ENCODE peak calls at places on chromosome 9, in five cellular contexts. One of them, this sample, is unnamed. For H3K36me3, the result is how much of the 10 kb centered on the place peaks cover.

GRCh38 chr9:85408494-85408893 is 333.3 kb downstream of the AGTPBP1 start:
- DNase-seq in neural progenitor cell: no peak
- DNase-seq in OCI-LY7: no peak
- DNase-seq in astrocyte: no peak
- DNase-seq in GM23338: no peak
- DNase-seq in this sample: no peak

GRCh38 chr9:87770616-87771015 is 44.7 kb downstream of the CTSL start:
- DNase-seq in neural progenitor cell: no peak
- DNase-seq in astrocyte: no peak
- DNase-seq in OCI-LY7: no peak
- DNase-seq in GM23338: peak
- DNase-seq in this sample: no peak

GRCh38 chr9:136740971-136741884 is 1.5 kb downstream of the LCN10 start:
- DNase-seq in neural progenitor cell: no peak
- DNase-seq in GM23338: no peak
- DNase-seq in OCI-LY7: no peak
- DNase-seq in astrocyte: no peak
- DNase-seq in this sample: no peak

GRCh38 chr9:36306481-36307306 is 48.4 kb upstream of the GNE start:
- DNase-seq in neural progenitor cell: no peak
- DNase-seq in GM23338: no peak
- DNase-seq in OCI-LY7: peak
- DNase-seq in astrocyte: no peak
- DNase-seq in this sample: no peak

GRCh38 chr9:91192379-91192775 is 169.3 kb downstream of the AUH start:
- DNase-seq in OCI-LY7: peak
- DNase-seq in GM23338: no peak
- DNase-seq in neural progenitor cell: no peak
- DNase-seq in astrocyte: peak
- DNase-seq in this sample: no peak

GRCh38 chr9:116632990-116633441 is 54.1 kb upstream of the TRIM32 start:
- DNase-seq in GM23338: no peak
- DNase-seq in neural progenitor cell: no peak
- DNase-seq in astrocyte: peak
- DNase-seq in OCI-LY7: no peak
- DNase-seq in this sample: no peak

GRCh38 chr9:87890866-87891265 is 8.2 kb downstream of the SPATA31E1 start:
- DNase-seq in OCI-LY7: no peak
- DNase-seq in astrocyte: no peak
- DNase-seq in neural progenitor cell: no peak
- DNase-seq in GM23338: no peak
- DNase-seq in this sample: no peak

GRCh38 chr9:575139-575538 is 266.4 kb upstream of the DMRT1 start:
- DNase-seq in GM23338: no peak
- DNase-seq in astrocyte: no peak
- DNase-seq in OCI-LY7: no peak
- DNase-seq in neural progenitor cell: no peak
- DNase-seq in this sample: no peak

GRCh38 chr9:14909631-14910177 is 524 bp downstream of the FREM1 start:
- DNase-seq in GM23338: peak
- DNase-seq in astrocyte: no peak
- DNase-seq in OCI-LY7: no peak
- DNase-seq in neural progenitor cell: no peak
- DNase-seq in this sample: no peak

GRCh38 chr9:73095425-73095824 is 56.2 kb upstream of the ANXA1 start:
- DNase-seq in astrocyte: no peak
- DNase-seq in GM23338: no peak
- DNase-seq in neural progenitor cell: no peak
- DNase-seq in OCI-LY7: no peak
- DNase-seq in this sample: no peak

GRCh38 chr9:36818965-36819870 is 214.8 kb downstream of the PAX5 start:
- DNase-seq in neural progenitor cell: peak
- DNase-seq in OCI-LY7: no peak
- DNase-seq in astrocyte: peak
- DNase-seq in GM23338: peak
- DNase-seq in this sample: no peak

GRCh38 chr9:125260564-125260963 is 1.1 kb upstream of the GAPVD1 start:
- DNase-seq in GM23338: no peak
- DNase-seq in astrocyte: no peak
- DNase-seq in neural progenitor cell: no peak
- DNase-seq in OCI-LY7: no peak
- DNase-seq in this sample: no peak

GRCh38 chr9:121034529-121034928 is 15.5 kb downstream of the C5 start:
- DNase-seq in astrocyte: no peak
- DNase-seq in neural progenitor cell: no peak
- DNase-seq in GM23338: no peak
- DNase-seq in OCI-LY7: peak
- DNase-seq in this sample: no peak

GRCh38 chr9:133995012-133995896 is 3.1 kb upstream of the VAV2 start:
- DNase-seq in GM23338: peak
- DNase-seq in astrocyte: peak
- DNase-seq in neural progenitor cell: no peak
- DNase-seq in OCI-LY7: no peak
- DNase-seq in this sample: peak

GRCh38 chr9:6212722-6213375 is 2.8 kb upstream of the IL33 start:
- DNase-seq in OCI-LY7: no peak
- DNase-seq in astrocyte: no peak
- DNase-seq in neural progenitor cell: no peak
- DNase-seq in GM23338: no peak
- DNase-seq in this sample: no peak

GRCh38 chr9:81132796-81133195 is 556.6 kb downstream of the TLE1 start:
- DNase-seq in OCI-LY7: no peak
- DNase-seq in GM23338: no peak
- DNase-seq in neural progenitor cell: no peak
- DNase-seq in astrocyte: peak
- DNase-seq in this sample: no peak

GRCh38 chr9:134058716-134059115 is 9.1 kb downstream of the BRD3 start:
- DNase-seq in OCI-LY7: no peak
- DNase-seq in neural progenitor cell: peak
- DNase-seq in GM23338: no peak
- DNase-seq in astrocyte: peak
- DNase-seq in this sample: no peak

GRCh38 chr9:131334568-131335105 is 45.1 kb downstream of the PLPP7 start:
- DNase-seq in neural progenitor cell: no peak
- DNase-seq in OCI-LY7: no peak
- DNase-seq in GM23338: no peak
- DNase-seq in astrocyte: peak
- DNase-seq in this sample: no peak

GRCh38 chr9:131333771-131334567 is 44.4 kb downstream of the PLPP7 start:
- DNase-seq in astrocyte: no peak
- DNase-seq in OCI-LY7: no peak
- DNase-seq in neural progenitor cell: no peak
- DNase-seq in GM23338: no peak
- DNase-seq in this sample: no peak

GRCh38 chr9:131335356-131335755 is 45.8 kb downstream of the PLPP7 start:
- DNase-seq in OCI-LY7: no peak
- DNase-seq in neural progenitor cell: no peak
- DNase-seq in astrocyte: no peak
- DNase-seq in GM23338: no peak
- DNase-seq in this sample: no peak

GRCh38 chr9:131324736-131325679 is 35.5 kb downstream of the PLPP7 start:
- DNase-seq in OCI-LY7: no peak
- DNase-seq in astrocyte: no peak
- DNase-seq in neural progenitor cell: no peak
- DNase-seq in GM23338: no peak
- DNase-seq in this sample: peak

DNA sequence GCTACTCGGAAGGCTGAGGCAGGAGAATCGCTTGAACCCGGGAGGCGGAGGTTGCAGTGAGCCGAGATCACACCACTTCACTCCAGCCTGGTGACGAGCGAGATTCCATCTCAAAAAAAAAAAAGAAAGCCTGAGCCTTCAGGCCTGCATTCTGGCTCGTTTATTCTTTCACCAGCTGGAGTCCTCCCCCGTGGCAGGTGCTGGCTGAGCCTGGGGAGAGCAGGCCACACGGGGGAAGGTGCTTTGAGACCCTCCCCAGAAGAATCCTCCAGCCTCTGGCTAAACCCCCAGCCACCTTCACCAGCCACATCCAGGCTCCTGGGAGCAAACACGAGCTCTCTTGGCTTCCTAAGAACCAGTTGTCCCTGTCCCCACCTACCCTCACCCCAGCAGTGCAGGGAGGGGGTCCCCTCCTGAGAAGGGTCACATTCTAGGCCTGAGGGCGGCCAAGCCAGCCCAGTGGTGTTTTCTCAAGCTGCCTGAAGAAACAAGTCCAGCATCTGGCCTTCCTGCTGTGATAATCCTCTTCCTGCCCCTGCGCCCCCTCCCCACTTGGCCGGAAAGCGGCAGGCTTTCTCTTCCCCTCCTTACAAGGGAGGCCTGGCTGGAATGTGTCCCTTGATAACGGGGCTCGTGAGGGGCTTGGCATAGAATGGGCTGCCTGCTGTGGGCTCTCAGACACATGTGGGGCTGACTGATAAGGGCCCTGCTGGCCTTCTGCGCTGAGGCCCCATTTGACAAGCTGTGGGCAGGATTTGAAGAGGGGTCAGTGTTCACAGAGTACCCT is 41.5 kb downstream of the PLPP7 start:
- DNase-seq in GM23338: peak
- DNase-seq in neural progenitor cell: peak
- DNase-seq in OCI-LY7: no peak
- DNase-seq in astrocyte: no peak
- DNase-seq in this sample: peak
- H3K4me3 ChIP-seq in GM23338: peak
- H3K4me3 ChIP-seq in neural progenitor cell: no peak
- H3K4me3 ChIP-seq in OCI-LY7: no peak
- H3K4me3 ChIP-seq in astrocyte: no peak
- H3K4me3 ChIP-seq in this sample: no peak

GRCh38 chr9:70260606-70261005 is 1.8 kb downstream of the SMC5 start:
- DNase-seq in OCI-LY7: peak
- DNase-seq in astrocyte: no peak
- DNase-seq in neural progenitor cell: no peak
- DNase-seq in GM23338: no peak
- DNase-seq in this sample: peak
- H3K36me3 ChIP-seq in OCI-LY7: half or more
- H3K36me3 ChIP-seq in astrocyte: under half
- H3K36me3 ChIP-seq in neural progenitor cell: under half
- H3K36me3 ChIP-seq in GM23338: under half
- H3K36me3 ChIP-seq in this sample: under half

GRCh38 chr9:129103595-129103965 is 7.0 kb downstream of the CRAT start:
- DNase-seq in neural progenitor cell: no peak
- DNase-seq in GM23338: no peak
- DNase-seq in astrocyte: no peak
- DNase-seq in OCI-LY7: no peak
- DNase-seq in this sample: no peak
- H2AFZ ChIP-seq in neural progenitor cell: no peak
- H2AFZ ChIP-seq in GM23338: no peak
- H2AFZ ChIP-seq in astrocyte: no peak
- H2AFZ ChIP-seq in OCI-LY7: no peak
- H2AFZ ChIP-seq in this sample: no peak

GRCh38 chr9:95938724-95939123 is 63.2 kb downstream of the ERCC6L2 start:
- DNase-seq in neural progenitor cell: no peak
- DNase-seq in astrocyte: no peak
- DNase-seq in GM23338: no peak
- DNase-seq in OCI-LY7: peak
- DNase-seq in this sample: no peak

GRCh38 chr9:95937131-95937530 is 61.6 kb downstream of the ERCC6L2 start:
- DNase-seq in OCI-LY7: no peak
- DNase-seq in neural progenitor cell: no peak
- DNase-seq in astrocyte: no peak
- DNase-seq in GM23338: no peak
- DNase-seq in this sample: no peak

GRCh38 chr9:95942016-95942415 is 66.5 kb downstream of the ERCC6L2 start:
- DNase-seq in neural progenitor cell: no peak
- DNase-seq in OCI-LY7: no peak
- DNase-seq in GM23338: no peak
- DNase-seq in astrocyte: no peak
- DNase-seq in this sample: no peak

GRCh38 chr9:95940265-95940664 is 64.8 kb downstream of the ERCC6L2 start:
- DNase-seq in GM23338: no peak
- DNase-seq in astrocyte: peak
- DNase-seq in neural progenitor cell: no peak
- DNase-seq in OCI-LY7: no peak
- DNase-seq in this sample: no peak

DNA sequence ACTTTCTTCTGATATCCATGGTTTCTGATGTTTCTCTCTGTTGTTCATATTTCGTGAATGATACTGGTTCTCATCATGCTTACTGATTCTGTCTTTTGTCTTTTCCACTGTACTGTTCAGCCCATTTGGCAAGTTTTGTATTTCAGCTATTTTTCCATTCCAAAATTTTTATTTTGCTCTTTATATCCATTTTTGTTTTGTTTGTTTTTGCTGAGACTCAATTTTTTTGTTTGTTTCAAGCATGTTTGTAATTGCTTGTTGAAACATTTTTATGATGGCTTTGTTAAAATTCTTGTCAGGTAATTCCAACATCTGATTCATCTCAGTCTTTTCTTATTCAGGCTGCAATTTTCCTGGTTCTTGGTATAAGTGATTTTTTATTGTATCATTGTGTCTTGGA is 64.0 kb downstream of the ERCC6L2 start:
- DNase-seq in neural progenitor cell: no peak
- DNase-seq in astrocyte: no peak
- DNase-seq in GM23338: no peak
- DNase-seq in OCI-LY7: no peak
- DNase-seq in this sample: no peak
- H3K4me3 ChIP-seq in neural progenitor cell: no peak
- H3K4me3 ChIP-seq in astrocyte: no peak
- H3K4me3 ChIP-seq in GM23338: no peak
- H3K4me3 ChIP-seq in OCI-LY7: no peak
- H3K4me3 ChIP-seq in this sample: no peak

DNA sequence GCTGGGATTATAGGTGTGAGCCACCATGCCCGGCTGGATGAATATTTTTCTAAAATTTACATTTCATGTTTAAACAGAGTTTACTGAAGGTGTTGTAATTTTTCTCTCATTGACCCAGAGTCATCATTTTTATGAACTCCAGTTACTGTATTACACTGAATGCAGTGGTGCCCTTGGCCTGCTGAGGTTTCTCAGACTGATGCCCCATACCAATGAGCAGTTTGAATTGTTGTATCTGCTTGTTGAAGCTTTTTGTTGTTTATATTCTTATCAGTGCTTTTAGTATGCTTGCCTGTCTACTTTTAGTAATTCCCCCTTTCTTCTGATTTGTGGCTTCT is 29.9 kb downstream of the NFX1 start:
- DNase-seq in astrocyte: no peak
- DNase-seq in GM23338: no peak
- DNase-seq in neural progenitor cell: no peak
- DNase-seq in OCI-LY7: no peak
- DNase-seq in this sample: no peak
- H3K36me3 ChIP-seq in astrocyte: under half
- H3K36me3 ChIP-seq in GM23338: under half
- H3K36me3 ChIP-seq in neural progenitor cell: under half
- H3K36me3 ChIP-seq in OCI-LY7: half or more
- H3K36me3 ChIP-seq in this sample: half or more

GRCh38 chr9:37916471-37917314 is 12.8 kb upstream of the SLC25A51 start:
- DNase-seq in astrocyte: no peak
- DNase-seq in GM23338: no peak
- DNase-seq in OCI-LY7: no peak
- DNase-seq in neural progenitor cell: no peak
- DNase-seq in this sample: no peak
- H2AFZ ChIP-seq in astrocyte: no peak
- H2AFZ ChIP-seq in GM23338: no peak
- H2AFZ ChIP-seq in OCI-LY7: no peak
- H2AFZ ChIP-seq in neural progenitor cell: no peak
- H2AFZ ChIP-seq in this sample: no peak

GRCh38 chr9:135478191-135478590 is 1.4 kb upstream of the PPP1R26 start:
- DNase-seq in OCI-LY7: no peak
- DNase-seq in neural progenitor cell: no peak
- DNase-seq in GM23338: no peak
- DNase-seq in astrocyte: no peak
- DNase-seq in this sample: no peak
- H3K4me3 ChIP-seq in OCI-LY7: no peak
- H3K4me3 ChIP-seq in neural progenitor cell: no peak
- H3K4me3 ChIP-seq in GM23338: peak
- H3K4me3 ChIP-seq in astrocyte: no peak
- H3K4me3 ChIP-seq in this sample: no peak

GRCh38 chr9:2824054-2824453 is 19.8 kb downstream of the PUM3 start:
- DNase-seq in GM23338: no peak
- DNase-seq in astrocyte: no peak
- DNase-seq in neural progenitor cell: no peak
- DNase-seq in OCI-LY7: no peak
- DNase-seq in this sample: no peak
- H3K36me3 ChIP-seq in GM23338: under half
- H3K36me3 ChIP-seq in astrocyte: half or more
- H3K36me3 ChIP-seq in neural progenitor cell: under half
- H3K36me3 ChIP-seq in OCI-LY7: half or more
- H3K36me3 ChIP-seq in this sample: half or more